ENCODE peak calls at places on chromosome 16, in six cellular contexts. N is mesendoderm, L is H9, K is neuronal stem cell, O is trophoblast cell, E is IMR-90. H is an unnamed sample.

GRCh38 chr16:56300901-56301351 is 109.6 kb downstream of the GNAO1 start:
- DNase-seq in N (peak; percentile 18), L (no peak), K (no peak), O (no peak), E (peak; percentile 17), H (no peak)

GRCh38 chr16:75208861-75209505 is 2.0 kb upstream of the CTRB2 start:
- DNase-seq in N (no peak), L (no peak), K (no peak), O (peak; percentile 94), E (no peak), H (no peak)

GRCh38 chr16:4625617-4626159 is 1.1 kb downstream of the MGRN1 start:
- DNase-seq in N (no peak), L (no peak), K (no peak), O (no peak), E (no peak), H (no peak)

GRCh38 chr16:5706206-5706605 is 608.6 kb upstream of the EEF2KMT start:
- DNase-seq in N (no peak), L (no peak), K (no peak), O (no peak), E (no peak), H (no peak)

GRCh38 chr16:8926827-8927226 is 36.9 kb downstream of the USP7 start:
- DNase-seq in N (no peak), L (no peak), K (no peak), O (no peak), E (no peak), H (no peak)

GRCh38 chr16:63481060-63481459 is 1444.8 kb upstream of the CDH8 start:
- DNase-seq in N (no peak), L (no peak), K (no peak), O (no peak), E (no peak), H (no peak)

GRCh38 chr16:80274576-80275191 is 266.1 kb upstream of the DYNLRB2 start:
- DNase-seq in N (no peak), L (no peak), K (peak; percentile 39), O (no peak), E (peak; percentile 81), H (no peak)

GRCh38 chr16:81448154-81449131 is 3.8 kb downstream of the CMIP start:
- DNase-seq in N (no peak), L (no peak), K (no peak), O (no peak), E (no peak), H (no peak)

GRCh38 chr16:77191259-77191969 is 424 bp downstream of the MON1B start:
- DNase-seq in N (no peak), L (no peak), K (no peak), O (no peak), E (no peak), H (no peak)

GRCh38 chr16:76389126-76389525 is 111.9 kb downstream of the CNTNAP4 start:
- DNase-seq in N (no peak), L (no peak), K (no peak), O (peak; percentile 61), E (no peak), H (no peak)

GRCh38 chr16:55283776-55284717 is 40.0 kb upstream of the IRX6 start:
- DNase-seq in N (no peak), L (no peak), K (no peak), O (no peak), E (no peak), H (no peak)
- H2AK5ac ChIP-seq in N (no peak overlapping the region), L (no peak overlapping the region), K (no peak overlapping the region), O (no peak overlapping the region), E (no peak overlapping the region), H (no peak overlapping the region)

GRCh38 chr16:65119905-65120341 is 1.9 kb downstream of the CDH11 start:
- DNase-seq in N (peak; percentile 54), L (no peak), K (peak; percentile 48), O (no peak), E (peak; percentile 76), H (no peak)
- H2AK5ac ChIP-seq in N (no peak overlapping the region), L (no peak overlapping the region), K (no peak overlapping the region), O (no peak overlapping the region), E (peak overlapping the region; percentile 24), H (no peak overlapping the region)

DNA sequence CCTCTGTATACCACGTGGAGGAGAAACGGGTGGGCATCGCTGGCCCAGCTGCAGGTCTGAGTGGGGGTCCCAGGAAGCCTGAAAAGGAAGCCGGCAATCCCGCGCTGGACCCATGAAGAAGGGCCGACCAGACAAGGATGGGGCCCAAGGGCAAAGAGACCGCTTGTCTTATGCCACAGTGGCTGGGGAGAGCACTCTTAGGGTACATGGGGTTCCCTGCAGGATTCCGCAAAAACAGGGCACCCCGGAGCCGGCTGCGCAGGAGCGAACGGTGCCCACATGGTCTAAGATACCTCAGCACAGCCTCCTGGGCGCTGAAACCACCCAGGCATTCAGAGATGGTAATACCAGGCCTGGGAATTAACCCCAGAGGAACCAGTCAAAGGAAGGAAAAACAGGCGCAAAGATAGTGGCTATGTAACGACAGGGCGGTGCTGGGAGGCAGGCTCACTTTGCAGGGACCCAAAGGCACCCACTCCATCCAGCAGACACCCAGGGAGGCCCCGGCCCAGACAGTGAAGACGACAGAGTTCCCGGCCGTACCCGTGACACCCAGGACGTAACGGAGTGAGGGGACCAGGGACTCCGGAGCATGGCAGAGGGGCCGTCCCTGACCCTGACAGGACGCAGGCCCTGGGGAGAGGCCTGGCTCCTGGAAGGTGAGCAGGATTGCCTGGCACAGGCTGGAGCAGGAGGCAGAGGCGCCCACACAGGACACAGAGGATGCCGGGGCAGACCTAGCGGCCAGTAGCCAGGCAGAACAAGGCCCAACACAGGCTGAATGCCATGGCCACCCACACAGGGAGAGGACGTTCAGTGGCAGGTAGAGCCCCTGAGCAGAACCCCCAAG is 10.3 kb downstream of the PIEZO1 start:
- DNase-seq in N (no peak), L (no peak), K (no peak), O (no peak), E (no peak), H (no peak)
- H2AK5ac ChIP-seq in N (no peak overlapping the region), L (no peak overlapping the region), K (peak overlapping the region; percentile 72), O (peak overlapping the region; percentile 56), E (peak overlapping the region; percentile 42), H (no peak overlapping the region)

DNA sequence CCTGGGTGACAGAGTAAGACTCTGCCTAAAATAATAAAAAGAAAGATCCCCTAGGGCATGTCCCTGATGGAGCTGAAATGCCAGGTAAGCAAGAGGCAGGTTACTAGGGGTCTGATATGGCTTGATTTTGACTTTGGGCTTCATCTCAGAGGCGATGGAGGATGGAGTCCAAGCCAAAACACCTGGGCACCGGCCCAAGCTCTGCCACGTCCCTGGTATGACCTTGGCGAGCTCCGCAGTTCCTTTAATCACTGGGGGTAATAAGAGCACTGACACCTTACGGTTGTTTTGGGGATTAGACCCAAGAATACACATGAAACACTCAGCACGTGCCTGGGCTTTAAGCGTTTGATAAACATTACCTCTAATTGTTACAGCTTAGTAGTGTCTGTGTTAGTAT is 350.8 kb upstream of the HSBP1 start:
- DNase-seq in N (no peak), L (no peak), K (no peak), O (no peak), E (no peak), H (no peak)
- H2AK5ac ChIP-seq in N (no peak overlapping the region), L (no peak overlapping the region), K (no peak overlapping the region), O (no peak overlapping the region), E (no peak overlapping the region), H (no peak overlapping the region)